ENCODE peak calls at places on chromosomes 7 and 10, in nine cellular contexts. A is ovary, D is sigmoid colon, F is IMR-90, I is tibial nerve, G is uterus, H is spleen, W is heart left ventricle, M is body of pancreas. P is an unnamed sample.
A peak's percentile ranks its signal among the peaks of the same experiment; 100 is the strongest.

GRCh38 chr10:123377883-123378282 is 223.7 kb downstream of the BUB3 start:
- DNase-seq in A (no peak), D (no peak), F (no peak), I (no peak), G (no peak), H (peak; percentile 38), W (no peak), M (no peak), P (no peak)

GRCh38 chr7:16684935-16685334 is 39.0 kb downstream of the BZW2 start:
- DNase-seq in A (no peak), D (no peak), F (no peak), I (no peak), G (no peak), H (no peak), W (no peak), M (no peak), P (no peak)

GRCh38 chr7:35694161-35694783 is 663 bp downstream of the HERPUD2 start:
- DNase-seq in A (no peak), D (peak; percentile 68), F (peak; percentile 4), I (no peak), G (no peak), H (no peak), W (no peak), M (peak; percentile 7), P (peak; percentile 48)

GRCh38 chr10:13715091-13715490 is 128.3 kb downstream of the PRPF18 start:
- DNase-seq in A (no peak), D (no peak), F (no peak), I (no peak), G (no peak), H (no peak), W (no peak), M (no peak), P (no peak)

GRCh38 chr10:30456262-30456661 is 22.3 kb downstream of the MAP3K8 start:
- DNase-seq in A (no peak), D (no peak), F (no peak), I (no peak), G (no peak), H (peak; percentile 88), W (peak; percentile 30), M (peak; percentile 22), P (no peak)

GRCh38 chr10:42973870-42974692 is 102.8 kb upstream of the RET start:
- DNase-seq in A (no peak), D (peak; percentile 57), F (no peak), I (no peak), G (no peak), H (peak; percentile 57), W (peak; percentile 12), M (no peak), P (peak; percentile 6)

GRCh38 chr7:156703209-156703608 is 62.6 kb downstream of the RNF32 start:
- DNase-seq in A (no peak), D (no peak), F (no peak), I (no peak), G (no peak), H (no peak), W (no peak), M (no peak), P (no peak)

GRCh38 chr7:149817836-149818535 is 20.2 kb upstream of the ZNF862 start:
- DNase-seq in A (no peak), D (no peak), F (no peak), I (no peak), G (no peak), H (peak; percentile 69), W (no peak), M (no peak), P (no peak)

GRCh38 chr7:142391191-142391992 is 133.5 kb upstream of the PRSS58 start:
- DNase-seq in A (no peak), D (no peak), F (peak; percentile 15), I (no peak), G (no peak), H (no peak), W (no peak), M (no peak), P (peak; percentile 39)

DNA sequence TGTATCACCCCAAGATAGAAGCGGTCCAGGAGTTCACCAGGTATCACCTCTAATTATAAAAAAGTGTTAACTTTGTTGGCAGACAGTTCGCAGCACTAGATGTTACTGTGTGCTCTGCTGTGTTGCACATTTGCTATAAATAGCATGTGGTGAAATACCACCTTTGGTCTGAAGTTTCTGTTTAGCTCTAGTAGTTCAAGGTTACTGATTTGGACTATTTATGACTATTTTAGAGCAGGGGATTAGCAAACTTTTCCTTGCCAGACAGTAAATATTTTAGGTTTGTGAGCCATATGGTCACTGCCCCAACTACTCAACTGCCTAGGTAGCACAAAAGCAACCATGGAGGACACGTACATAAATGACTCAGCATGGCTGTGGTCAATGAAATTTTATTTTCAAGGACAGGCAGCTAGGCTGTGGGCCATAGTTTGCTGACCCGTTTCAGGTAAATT is 16.5 kb downstream of the DENND10 start:
- DNase-seq in A (no peak), D (peak; percentile 9), F (peak; percentile 83), I (no peak), G (no peak), H (no peak), W (no peak), M (peak; percentile 55), P (no peak)
- H3K27ac ChIP-seq in A (peak overlapping the region; percentile 57), D (peak overlapping the region; percentile 54), F (peak overlapping the region; percentile 7), I (no peak overlapping the region), G (no peak overlapping the region), H (peak overlapping the region; percentile 54), W (peak overlapping the region; percentile 61), M (peak overlapping the region; percentile 71), P (no peak overlapping the region)

GRCh38 chr10:113679463-113680171 is at the start of gene CASP7:
- DNase-seq in A (peak; percentile 81), D (peak; percentile 90), F (peak; percentile 68), I (peak; percentile 75), G (peak; percentile 76), H (peak; percentile 94), W (peak; percentile 86), M (peak; percentile 82), P (peak; percentile 74)
- TF ChIP-seq POLR2A in A (peak; percentile 27), D (peak; percentile 7), F (no peak), I (peak; percentile 17), G (peak; percentile 42), H (no peak), W (peak; percentile 58), M (peak; percentile 64), P (no peak)

GRCh38 chr7:43876976-43877745 is 7.8 kb upstream of the MRPS24 start:
- DNase-seq in A (no peak), D (no peak), F (no peak), I (no peak), G (no peak), H (no peak), W (no peak), M (no peak), P (no peak)
- H3K27ac ChIP-seq in A (no peak overlapping the region), D (no peak overlapping the region), F (no peak overlapping the region), I (no peak overlapping the region), G (no peak overlapping the region), H (no peak overlapping the region), W (peak overlapping the region; percentile 41), M (no peak overlapping the region), P (no peak overlapping the region)

GRCh38 chr7:95594185-95594584 is 2.1 kb downstream of the PDK4 start:
- DNase-seq in A (no peak), D (no peak), F (no peak), I (no peak), G (no peak), H (no peak), W (no peak), M (no peak), P (no peak)
- TF ChIP-seq POLR2A in A (no peak), D (peak; percentile 20), F (no peak), I (no peak), G (no peak), H (peak; percentile 7), W (peak; percentile 66), M (no peak), P (no peak)